ENCODE peak calls at places on chromosomes 4 and X, in five cellular contexts. G is IMR-90, Q is ovary, M is heart left ventricle, Y is stomach. D is an unnamed sample.
A peak's percentile ranks its signal among the peaks of the same experiment; 100 is the strongest.

GRCh38 chrX:46577116-46578005 is 3.8 kb downstream of the CHST7 start:
- DNase-seq in G (peak; percentile 75), Q (no peak), M (no peak), Y (no peak), D (no peak)

GRCh38 chr4:76781698-76782595 is 116.0 kb downstream of the SOWAHB start:
- DNase-seq in G (peak; percentile 98), Q (no peak), M (no peak), Y (no peak), D (peak; percentile 33)

GRCh38 chr4:153555730-153556440 is 89.7 kb downstream of the TMEM131L start:
- DNase-seq in G (peak; percentile 84), Q (peak; percentile 81), M (peak; percentile 88), Y (peak; percentile 60), D (peak; percentile 75)

GRCh38 chr4:82780398-82781231 is 18.0 kb downstream of the SCD5 start:
- DNase-seq in G (peak; percentile 59), Q (peak; percentile 86), M (peak; percentile 83), Y (peak; percentile 85), D (peak; percentile 98)

GRCh38 chr4:121656269-121656641 is 40.5 kb downstream of the ANXA5 start:
- DNase-seq in G (peak; percentile 79), Q (peak; percentile 27), M (no peak), Y (peak; percentile 26), D (peak; percentile 69)

GRCh38 chr4:170138580-170139194 is 48.9 kb upstream of the AADAT start:
- DNase-seq in G (peak; percentile 73), Q (peak; percentile 63), M (peak; percentile 66), Y (peak; percentile 73), D (peak; percentile 76)

GRCh38 chrX:16870861-16871584 is 861 bp upstream of the RBBP7 start:
- DNase-seq in G (no peak), Q (no peak), M (peak; percentile 61), Y (peak; percentile 31), D (peak; percentile 22)

GRCh38 chrX:133359466-133359865 is 55.8 kb downstream of the GPC4 start:
- DNase-seq in G (no peak), Q (no peak), M (no peak), Y (no peak), D (no peak)

GRCh38 chrX:9662148-9662547 is 103.5 kb downstream of the GPR143 start:
- DNase-seq in G (peak; percentile 77), Q (no peak), M (no peak), Y (no peak), D (no peak)

GRCh38 chrX:115409551-115409950 is 120.0 kb downstream of the LUZP4 start:
- DNase-seq in G (peak; percentile 3), Q (no peak), M (no peak), Y (no peak), D (no peak)

GRCh38 chr4:622996-623913 is 2.1 kb upstream of the PDE6B start:
- DNase-seq in G (no peak), Q (no peak), M (no peak), Y (no peak), D (no peak)

GRCh38 chrX:40108959-40109287 is 11.2 kb upstream of the BCOR start:
- DNase-seq in G (peak; percentile 76), Q (peak; percentile 86), M (peak; percentile 88), Y (peak; percentile 82), D (peak; percentile 76)

DNA sequence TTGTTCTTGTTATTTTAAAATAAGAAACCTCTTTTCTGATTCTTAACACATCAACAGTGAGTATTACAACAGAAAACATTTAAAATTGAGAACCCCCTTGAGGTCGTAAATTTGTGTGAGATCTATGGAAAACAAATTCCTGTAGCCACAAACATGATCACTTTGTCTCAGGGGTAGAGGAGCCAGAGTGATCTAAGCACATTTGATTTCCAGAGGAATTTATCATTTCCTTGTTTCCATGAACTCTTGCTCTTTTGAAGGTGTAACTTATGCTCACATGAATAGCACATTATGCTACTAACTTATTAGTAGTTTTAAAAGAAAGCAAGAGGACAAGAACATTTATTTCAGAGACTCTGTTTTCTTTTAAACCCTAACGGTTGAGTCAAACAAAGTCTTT is 28.1 kb upstream of the ZCCHC12 start:
- DNase-seq in G (no peak), Q (no peak), M (no peak), Y (no peak), D (no peak)
- H3K27ac ChIP-seq in G (no peak overlapping the region), Q (peak overlapping the region; percentile 13), M (no peak overlapping the region), Y (no peak overlapping the region), D (no peak overlapping the region)

GRCh38 chrX:49199315-49199595 is 738 bp downstream of the SYP start:
- DNase-seq in G (no peak), Q (no peak), M (no peak), Y (no peak), D (no peak)

GRCh38 chrX:49202022-49202421 is 2.0 kb upstream of the SYP start:
- DNase-seq in G (no peak), Q (no peak), M (no peak), Y (no peak), D (no peak)

GRCh38 chrX:49198540-49199314 is 1.3 kb downstream of the SYP start:
- DNase-seq in G (no peak), Q (no peak), M (no peak), Y (no peak), D (no peak)

GRCh38 chrX:49197543-49198087 is 2.4 kb downstream of the SYP start:
- DNase-seq in G (no peak), Q (no peak), M (no peak), Y (no peak), D (no peak)

GRCh38 chrX:49199906-49200771 is at the start of gene SYP:
- DNase-seq in G (peak; percentile 82), Q (peak; percentile 90), M (peak; percentile 93), Y (peak; percentile 91), D (peak; percentile 92)
- TF ChIP-seq POLR2A in G (no peak), Q (peak; percentile 58), M (peak; percentile 78), Y (no peak), D (no peak)

GRCh38 chr4:10086506-10087120 is 30.0 kb downstream of the WDR1 start:
- DNase-seq in G (no peak), Q (no peak), M (peak; percentile 46), Y (no peak), D (no peak)
- H3K36me3 ChIP-seq in G (peaks cover 97% of the 10 kb centered on the region), Q (no peaks in the 10 kb centered on the region), M (peaks cover 99% of the 10 kb centered on the region), Y (peaks cover 100% of the 10 kb centered on the region), D (peaks cover 84% of the 10 kb centered on the region)

GRCh38 chrX:119496521-119496829 is 28.2 kb downstream of the SLC25A5 start:
- DNase-seq in G (no peak), Q (no peak), M (no peak), Y (no peak), D (no peak)

GRCh38 chrX:119500061-119500800 is 32.0 kb downstream of the SLC25A5 start:
- DNase-seq in G (no peak), Q (no peak), M (no peak), Y (no peak), D (no peak)

GRCh38 chrX:119495734-119496520 is 27.7 kb downstream of the SLC25A5 start:
- DNase-seq in G (no peak), Q (no peak), M (no peak), Y (no peak), D (no peak)

GRCh38 chrX:119501511-119502148 is 33.4 kb downstream of the SLC25A5 start:
- DNase-seq in G (no peak), Q (no peak), M (no peak), Y (no peak), D (peak; percentile 70)

DNA sequence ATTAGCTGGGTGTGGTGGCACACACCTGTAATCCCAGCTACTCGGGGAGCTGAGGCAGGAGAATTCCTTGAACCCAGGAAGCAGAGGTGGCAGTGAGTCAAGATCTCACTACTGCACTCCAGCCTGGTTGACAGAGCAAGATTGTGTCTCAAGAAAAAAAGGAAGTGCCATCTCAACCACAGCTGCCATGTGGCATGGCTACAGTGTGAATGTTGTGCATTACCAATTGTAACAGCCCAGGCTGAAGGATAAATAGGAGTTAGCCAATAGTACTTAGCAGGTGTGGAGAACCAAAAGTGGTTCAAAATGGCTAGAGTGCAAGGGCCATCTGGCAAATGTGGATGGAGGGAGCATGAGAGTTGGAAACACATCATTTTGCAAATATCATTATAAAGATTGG is 28.9 kb downstream of the SLC25A5 start:
- DNase-seq in G (no peak), Q (no peak), M (no peak), Y (no peak), D (no peak)
- H3K27ac ChIP-seq in G (no peak overlapping the region), Q (no peak overlapping the region), M (no peak overlapping the region), Y (no peak overlapping the region), D (no peak overlapping the region)

DNA sequence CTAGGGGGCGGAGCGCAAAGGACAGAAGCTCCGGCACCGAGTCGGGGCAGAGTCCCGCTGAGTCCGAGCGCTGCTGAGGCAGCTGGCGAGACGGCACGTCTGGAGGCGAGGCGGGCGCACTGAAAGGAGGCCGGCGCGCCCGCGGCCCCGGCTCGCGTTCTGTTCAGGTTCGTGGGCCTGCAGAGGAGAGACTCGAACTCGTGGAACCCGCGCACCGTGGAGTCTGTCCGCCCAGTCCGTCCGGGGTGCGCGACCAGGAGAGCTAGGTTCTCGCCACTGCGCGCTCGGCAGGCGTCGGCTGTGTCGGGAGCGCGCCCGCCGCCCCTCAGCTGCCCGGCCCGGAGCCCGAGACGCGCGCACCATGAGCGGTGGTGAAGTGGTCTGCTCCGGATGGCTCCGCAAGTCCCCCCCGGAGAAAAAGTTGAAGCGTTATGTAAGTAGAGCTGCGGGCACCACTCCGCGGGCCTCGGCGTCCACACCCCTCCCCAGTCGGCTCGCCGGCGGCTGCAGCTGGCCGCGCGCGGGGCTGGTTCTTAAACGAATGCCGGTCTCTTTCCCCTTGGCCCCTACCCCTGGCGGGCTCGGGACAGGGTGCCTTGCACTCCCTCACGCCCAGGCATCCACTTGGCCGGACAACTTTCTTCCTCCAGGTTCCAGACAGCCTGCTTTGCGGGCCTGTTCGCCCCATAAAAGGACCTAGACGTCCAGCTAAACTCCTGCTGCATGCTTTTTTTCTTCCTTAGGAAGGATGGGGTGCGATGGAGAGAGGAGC is at the start of gene GAB1:
- DNase-seq in G (peak; percentile 80), Q (peak; percentile 77), M (peak; percentile 87), Y (peak; percentile 77), D (peak; percentile 72)
- TF ChIP-seq POLR2A in G (no peak), Q (no peak), M (peak; percentile 9), Y (no peak), D (no peak)

D was measured in thyroid gland.